ENCODE peak calls at places on chromosomes 11 and 22, in six cellular contexts. X, N, E, Y, C and K are unnamed samples.

GRCh38 chr11:10294289-10294953 is 402 bp upstream of the SBF2 start:
- DNase-seq in X (peak; percentile 88), N (peak; percentile 63), E (peak; percentile 39), Y (peak; percentile 41), C (peak; percentile 75), K (peak; percentile 86)

GRCh38 chr11:25453471-25453870 is 878.5 kb upstream of the ANO3 start:
- DNase-seq in X (no peak), N (no peak), E (no peak), Y (no peak), C (no peak), K (no peak)

GRCh38 chr22:29914165-29914564 is 31.2 kb downstream of the MTMR3 start:
- DNase-seq in X (peak; percentile 59), N (peak; percentile 14), E (no peak), Y (no peak), C (no peak), K (peak; percentile 66)

GRCh38 chr11:115709297-115709696 is 205.1 kb upstream of the CADM1 start:
- DNase-seq in X (no peak), N (no peak), E (no peak), Y (no peak), C (no peak), K (no peak)

GRCh38 chr11:68416070-68416578 is 44.4 kb upstream of the PPP6R3 start:
- DNase-seq in X (no peak), N (no peak), E (no peak), Y (no peak), C (no peak), K (no peak)

GRCh38 chr11:69888671-69889076 is 69.5 kb upstream of the FGF3 start:
- DNase-seq in X (peak; percentile 57), N (peak; percentile 58), E (peak; percentile 70), Y (peak; percentile 84), C (no peak), K (peak; percentile 35)

GRCh38 chr11:117232911-117233409 is 489 bp downstream of the RNF214 start:
- DNase-seq in X (no peak), N (peak; percentile 16), E (no peak), Y (no peak), C (no peak), K (no peak)

GRCh38 chr11:57150454-57150917 is 31.3 kb upstream of the LRRC55 start:
- DNase-seq in X (peak; percentile 13), N (no peak), E (no peak), Y (no peak), C (no peak), K (no peak)

GRCh38 chr11:7250166-7250565 is 1.5 kb upstream of the SYT9 start:
- DNase-seq in X (no peak), N (no peak), E (no peak), Y (no peak), C (no peak), K (no peak)

GRCh38 chr22:41781508-41781906 is 19.0 kb upstream of the CCDC134 start:
- DNase-seq in X (no peak), N (no peak), E (no peak), Y (no peak), C (no peak), K (no peak)
- H3K4me3 ChIP-seq in X (no peak overlapping the region), N (no peak overlapping the region), E (no peak overlapping the region), Y (no peak overlapping the region), C (no peak overlapping the region), K (no peak overlapping the region)

GRCh38 chr11:82494988-82495432 is 238.7 kb downstream of the FAM181B start:
- DNase-seq in X (no peak), N (no peak), E (no peak), Y (no peak), C (no peak), K (no peak)
- TF ChIP-seq CTCF in X (no peak), N (no peak), E (peak; percentile 30), Y (peak; percentile 15), C (no peak), K (no peak)

DNA sequence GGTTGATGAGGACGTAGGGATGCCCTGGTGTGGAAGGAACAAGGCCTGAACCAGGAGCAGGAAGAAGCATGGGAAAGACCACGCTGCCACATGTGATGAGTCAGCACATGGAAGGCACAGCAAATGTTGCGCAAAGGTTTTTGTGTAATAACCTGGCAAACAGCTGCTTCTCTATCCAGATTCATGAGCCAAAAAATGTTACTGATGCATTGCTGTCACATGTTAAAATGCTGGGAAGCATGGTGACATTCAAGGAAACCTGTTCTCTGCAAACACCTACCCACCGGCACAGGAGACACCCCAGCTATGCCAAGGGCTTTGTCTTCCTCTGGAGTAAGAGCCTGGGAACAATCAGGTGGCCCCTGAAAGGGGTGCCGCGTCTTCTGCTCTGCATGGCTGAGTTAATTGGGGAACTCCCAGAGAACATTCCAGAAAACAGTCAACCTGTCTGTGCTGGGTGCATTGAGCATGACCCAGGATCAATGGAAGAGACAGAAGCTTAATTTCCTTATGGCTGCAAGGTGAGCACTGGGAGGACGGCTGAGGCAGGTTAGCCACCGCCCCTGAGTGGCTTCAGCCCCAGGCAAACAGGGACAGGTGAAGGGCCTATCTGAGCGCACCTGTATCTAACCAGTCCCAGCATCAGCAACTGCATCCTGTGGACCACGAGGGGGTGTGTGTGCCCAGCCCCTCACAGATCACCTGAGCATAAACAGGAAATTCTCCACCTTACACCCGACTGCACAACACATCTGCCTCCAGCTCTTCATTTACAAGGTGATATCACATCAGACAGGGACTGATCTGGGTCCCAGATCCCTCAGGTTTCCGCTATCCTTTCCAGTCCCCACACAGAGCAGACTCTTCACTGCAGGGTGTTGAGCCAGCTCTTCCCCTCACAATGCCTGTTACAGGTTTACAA is 108.4 kb downstream of the GGTLC2 start:
- DNase-seq in X (peak; percentile 88), N (no peak), E (no peak), Y (no peak), C (peak; percentile 62), K (peak; percentile 71)
- H3K4me3 ChIP-seq in X (no peak overlapping the region), N (no peak overlapping the region), E (no peak overlapping the region), Y (no peak overlapping the region), C (no peak overlapping the region), K (no peak overlapping the region)

GRCh38 chr11:14644396-14645246 is 1.0 kb downstream of the PDE3B start:
- DNase-seq in X (peak; percentile 31), N (peak; percentile 38), E (peak; percentile 55), Y (peak; percentile 43), C (peak; percentile 67), K (peak; percentile 62)
- TF ChIP-seq CTCF in X (peak; percentile 28), N (no peak), E (no peak), Y (no peak), C (no peak), K (peak; percentile 2)

GRCh38 chr22:31124290-31124689 is 1.5 kb downstream of the INPP5J start:
- DNase-seq in X (no peak), N (no peak), E (no peak), Y (no peak), C (no peak), K (no peak)

GRCh38 chr22:31122196-31122531 is 602 bp upstream of the INPP5J start:
- DNase-seq in X (no peak), N (no peak), E (no peak), Y (no peak), C (no peak), K (no peak)

GRCh38 chr22:31122532-31123291 is at the start of gene INPP5J:
- DNase-seq in X (peak; percentile 37), N (no peak), E (peak; percentile 77), Y (peak; percentile 80), C (peak; percentile 74), K (peak; percentile 60)

GRCh38 chr22:31124811-31125465 is 2.2 kb downstream of the INPP5J start:
- DNase-seq in X (no peak), N (no peak), E (no peak), Y (no peak), C (no peak), K (no peak)

GRCh38 chr22:31123292-31123602 is 481 bp downstream of the INPP5J start:
- DNase-seq in X (no peak), N (no peak), E (no peak), Y (no peak), C (no peak), K (no peak)
- H3K4me3 ChIP-seq in X (no peak overlapping the region), N (no peak overlapping the region), E (peak overlapping the region; percentile 57), Y (peak overlapping the region; percentile 34), C (peak overlapping the region; percentile 45), K (peak overlapping the region; percentile 46)